ENCODE peak calls at places on chromosomes 4 and X, in four cellular contexts. One of them, this sample, is unnamed.

GRCh38 chr4:141548791-141549190 is 87.6 kb upstream of the IL15 start:
- DNase-seq in H1: no peak
- DNase-seq in upper lobe of left lung: no peak
- DNase-seq in SK-N-SH: no peak
- DNase-seq in this sample: no peak

GRCh38 chr4:48064349-48064748 is 47.8 kb downstream of the NIPAL1 start:
- DNase-seq in SK-N-SH: no peak
- DNase-seq in H1: no peak
- DNase-seq in upper lobe of left lung: no peak
- DNase-seq in this sample: no peak

GRCh38 chr4:6917445-6918241 is 8.0 kb downstream of the TBC1D14 start:
- DNase-seq in H1: no peak
- DNase-seq in SK-N-SH: peak
- DNase-seq in upper lobe of left lung: peak
- DNase-seq in this sample: no peak

GRCh38 chrX:109890910-109891502 is 111.9 kb upstream of the TMEM164 start:
- DNase-seq in H1: peak
- DNase-seq in upper lobe of left lung: peak
- DNase-seq in SK-N-SH: peak
- DNase-seq in this sample: no peak

GRCh38 chr4:172826346-172826745 is 342.3 kb upstream of the GALNT7 start:
- DNase-seq in H1: no peak
- DNase-seq in upper lobe of left lung: no peak
- DNase-seq in SK-N-SH: no peak
- DNase-seq in this sample: no peak

GRCh38 chr4:78079701-78080430 is 22.7 kb downstream of the FRAS1 start:
- DNase-seq in H1: no peak
- DNase-seq in SK-N-SH: no peak
- DNase-seq in upper lobe of left lung: no peak
- DNase-seq in this sample: no peak

GRCh38 chrX:150508461-150509367 is 59.7 kb upstream of the MTM1 start:
- DNase-seq in SK-N-SH: no peak
- DNase-seq in upper lobe of left lung: peak
- DNase-seq in H1: no peak
- DNase-seq in this sample: peak

GRCh38 chr4:66555301-66555700 is 885.0 kb upstream of the EPHA5 start:
- DNase-seq in SK-N-SH: no peak
- DNase-seq in H1: no peak
- DNase-seq in upper lobe of left lung: no peak
- DNase-seq in this sample: no peak

GRCh38 chr4:159283697-159284492 is 181.0 kb downstream of the RAPGEF2 start:
- DNase-seq in SK-N-SH: no peak
- DNase-seq in H1: peak
- DNase-seq in upper lobe of left lung: no peak
- DNase-seq in this sample: no peak

GRCh38 chrX:47030339-47030738 is 47.9 kb upstream of the RGN start:
- DNase-seq in SK-N-SH: peak
- DNase-seq in upper lobe of left lung: no peak
- DNase-seq in H1: no peak
- DNase-seq in this sample: no peak

GRCh38 chr4:27414867-27415266 is 554.2 kb downstream of the STIM2 start:
- DNase-seq in upper lobe of left lung: no peak
- DNase-seq in H1: no peak
- DNase-seq in SK-N-SH: no peak
- DNase-seq in this sample: no peak

GRCh38 chr4:138857399-138857798 is 158.2 kb upstream of the NOCT start:
- DNase-seq in SK-N-SH: no peak
- DNase-seq in H1: no peak
- DNase-seq in upper lobe of left lung: no peak
- DNase-seq in this sample: no peak
- TF ChIP-seq EP300 in SK-N-SH: no peak
- TF ChIP-seq EP300 in H1: no peak
- TF ChIP-seq EP300 in upper lobe of left lung: no peak
- TF ChIP-seq EP300 in this sample: no peak

GRCh38 chr4:184808719-184809062 is 17.1 kb downstream of the ACSL1 start:
- DNase-seq in upper lobe of left lung: no peak
- DNase-seq in SK-N-SH: no peak
- DNase-seq in H1: no peak
- DNase-seq in this sample: no peak
- H3K27ac ChIP-seq in upper lobe of left lung: peak
- H3K27ac ChIP-seq in SK-N-SH: no peak
- H3K27ac ChIP-seq in H1: no peak
- H3K27ac ChIP-seq in this sample: no peak

GRCh38 chr4:182918044-182918607 is 940 bp upstream of the DCTD start:
- DNase-seq in upper lobe of left lung: no peak
- DNase-seq in SK-N-SH: no peak
- DNase-seq in H1: no peak
- DNase-seq in this sample: no peak

GRCh38 chr4:182918791-182919302 is 1.7 kb upstream of the DCTD start:
- DNase-seq in H1: no peak
- DNase-seq in SK-N-SH: no peak
- DNase-seq in upper lobe of left lung: no peak
- DNase-seq in this sample: no peak

GRCh38 chr4:182914357-182914756 is 2.8 kb downstream of the DCTD start:
- DNase-seq in upper lobe of left lung: no peak
- DNase-seq in H1: no peak
- DNase-seq in SK-N-SH: no peak
- DNase-seq in this sample: no peak

GRCh38 chr4:182916483-182917181 is 554 bp downstream of the DCTD start:
- DNase-seq in H1: no peak
- DNase-seq in upper lobe of left lung: peak
- DNase-seq in SK-N-SH: no peak
- DNase-seq in this sample: peak

GRCh38 chr4:182917182-182918043 is at the start of gene DCTD:
- DNase-seq in upper lobe of left lung: peak
- DNase-seq in H1: no peak
- DNase-seq in SK-N-SH: peak
- DNase-seq in this sample: no peak
- TF ChIP-seq POLR2AphosphoS5 in upper lobe of left lung: peak
- TF ChIP-seq POLR2AphosphoS5 in H1: peak
- TF ChIP-seq POLR2AphosphoS5 in SK-N-SH: no peak
- TF ChIP-seq POLR2AphosphoS5 in this sample: no peak

DNA sequence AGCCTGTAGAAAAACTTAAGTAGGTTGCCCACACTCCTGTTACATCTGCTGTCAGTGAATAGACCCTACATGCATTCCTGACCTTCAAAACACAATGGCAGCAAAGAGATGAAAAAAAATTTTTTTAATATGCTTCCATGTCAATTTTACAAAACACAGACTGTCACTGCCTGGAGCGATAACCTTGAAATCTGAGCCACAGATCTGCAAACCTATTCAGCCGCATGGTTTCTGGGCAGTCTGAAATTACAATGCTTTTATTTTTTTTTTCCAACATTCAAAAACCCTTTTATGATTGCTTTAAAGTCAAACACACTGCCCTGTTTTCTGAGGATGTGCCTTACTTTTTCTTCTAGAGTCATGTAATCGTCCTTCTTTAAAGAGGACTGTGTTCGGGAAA is 264.9 kb upstream of the PUDP start:
- DNase-seq in SK-N-SH: peak
- DNase-seq in H1: no peak
- DNase-seq in upper lobe of left lung: no peak
- DNase-seq in this sample: no peak
- TF ChIP-seq EP300 in SK-N-SH: peak
- TF ChIP-seq EP300 in H1: no peak
- TF ChIP-seq EP300 in upper lobe of left lung: no peak
- TF ChIP-seq EP300 in this sample: no peak